ENCODE peak calls at places on chromosomes 13 and 19, in four cellular contexts. L, X, D and W are unnamed samples. For H3K4me1, the result is how much of the 10 kb centered on the place peaks cover.

GRCh38 chr13:93289842-93290241 is 63.2 kb downstream of the GPC6 start:
- DNase-seq in L (no peak), D (no peak), X (no peak), W (no peak)

GRCh38 chr13:25691654-25692053 is 319.9 kb downstream of the ATP8A2 start:
- DNase-seq in L (no peak), X (no peak), D (no peak), W (no peak)

GRCh38 chr13:83377486-83377885 is 504.8 kb downstream of the SLITRK1 start:
- DNase-seq in L (no peak), D (no peak), X (no peak), W (no peak)

GRCh38 chr19:1466461-1467227 is 12.4 kb downstream of the C19orf25 start:
- DNase-seq in L (no peak), X (no peak), D (no peak), W (no peak)

GRCh38 chr13:51154029-51154555 is 43.0 kb upstream of the C13orf42 start:
- DNase-seq in L (no peak), X (no peak), D (no peak), W (no peak)

GRCh38 chr19:57269515-57270250 is 10.6 kb upstream of the ZNF460 start:
- DNase-seq in X (peak), D (no peak), L (no peak), W (no peak)

GRCh38 chr19:39032164-39032918 is at the start of gene FBXO27:
- DNase-seq in X (peak), D (peak), L (peak), W (no peak)

GRCh38 chr19:13208131-13208963 is 58.1 kb downstream of the IER2 start:
- DNase-seq in D (peak), X (no peak), L (peak), W (no peak)

GRCh38 chr13:29006359-29006850 is 186.3 kb downstream of the MTUS2 start:
- DNase-seq in D (no peak), X (no peak), L (no peak), W (no peak)

GRCh38 chr13:57588639-57589038 is 42.9 kb upstream of the PCDH17 start:
- DNase-seq in X (no peak), L (no peak), D (no peak), W (no peak)

GRCh38 chr13:36818483-36819063 is 449 bp upstream of the RFXAP start:
- DNase-seq in X (no peak), L (no peak), D (no peak), W (no peak)

GRCh38 chr13:36820222-36820621 is 1.2 kb downstream of the RFXAP start:
- DNase-seq in L (no peak), D (no peak), X (no peak), W (no peak)

GRCh38 chr13:36819811-36820140 is 754 bp downstream of the RFXAP start:
- DNase-seq in D (no peak), L (no peak), X (no peak), W (no peak)

GRCh38 chr13:36817996-36818395 is 1.0 kb upstream of the RFXAP start:
- DNase-seq in X (no peak), D (no peak), L (no peak), W (no peak)

DNA sequence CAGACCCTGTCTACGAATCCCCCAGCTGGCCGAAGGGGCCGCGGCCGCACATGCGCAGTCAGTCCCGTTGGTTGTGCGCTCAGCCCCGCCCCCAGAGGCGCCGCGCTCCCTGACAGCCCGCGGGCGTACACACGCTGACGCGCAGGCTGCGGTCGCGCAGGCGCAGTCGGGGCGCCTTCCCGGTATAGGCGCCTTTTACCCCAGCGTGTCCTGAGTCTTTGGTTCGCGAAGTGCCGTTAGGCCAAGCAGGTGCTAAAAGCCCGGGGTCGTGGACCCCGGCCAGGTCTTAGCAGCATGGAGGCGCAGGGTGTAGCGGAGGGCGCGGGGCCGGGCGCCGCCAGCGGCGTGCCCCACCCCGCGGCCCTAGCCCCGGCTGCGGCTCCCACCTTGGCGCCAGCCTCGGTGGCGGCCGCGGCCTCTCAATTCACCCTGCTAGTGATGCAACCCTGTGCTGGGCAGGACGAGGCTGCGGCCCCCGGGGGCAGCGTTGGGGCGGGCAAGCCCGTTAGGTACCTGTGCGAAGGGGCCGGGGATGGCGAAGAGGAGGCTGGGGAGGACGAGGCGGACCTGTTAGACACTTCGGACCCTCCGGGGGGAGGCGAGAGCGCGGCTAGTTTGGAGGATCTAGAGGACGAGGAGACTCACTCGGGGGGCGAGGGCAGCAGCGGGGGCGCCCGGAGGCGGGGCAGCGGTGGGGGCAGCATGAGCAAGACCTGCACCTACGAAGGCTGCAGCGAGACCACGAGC is at the start of gene RFXAP:
- DNase-seq in X (peak), D (peak), L (peak), W (peak)
- TF ChIP-seq CTCF in X (no peak), D (no peak), L (peak), W (no peak)

DNA sequence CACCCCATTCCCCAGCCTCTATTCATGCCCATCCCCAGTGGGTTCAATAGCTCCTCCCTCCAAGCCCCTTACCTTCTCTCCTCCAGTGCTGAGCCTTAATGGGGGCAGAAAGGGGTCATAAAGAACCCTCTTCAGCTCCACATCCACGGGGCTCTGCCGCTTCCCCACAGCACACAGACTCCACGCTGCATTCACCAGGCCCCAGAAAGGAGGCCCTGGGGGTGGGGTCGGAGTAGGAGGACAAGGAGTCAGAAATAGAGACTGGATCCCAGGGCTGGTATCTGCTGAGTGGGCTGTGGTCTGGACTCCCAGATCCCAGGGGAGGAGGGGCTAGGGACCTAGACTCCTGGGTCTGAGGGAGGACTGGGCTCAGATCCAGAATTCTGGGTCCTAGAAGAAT is 1.6 kb downstream of the CA11 start:
- DNase-seq in X (no peak), L (no peak), D (no peak), W (no peak)
- H3K4me3 ChIP-seq in X (no peak), L (peak), D (no peak), W (no peak)

GRCh38 chr19:18593367-18594095 is 4.9 kb downstream of the REX1BD start:
- DNase-seq in D (no peak), X (no peak), L (no peak), W (no peak)

GRCh38 chr19:18589380-18590272 is 1.0 kb downstream of the REX1BD start:
- DNase-seq in D (peak), L (peak), X (peak), W (peak)

GRCh38 chr19:18594096-18594823 is 5.7 kb downstream of the REX1BD start:
- DNase-seq in L (peak), X (peak), D (peak), W (peak)

GRCh38 chr19:18590273-18591272 is 2.0 kb downstream of the REX1BD start:
- DNase-seq in L (no peak), X (no peak), D (no peak), W (peak)

GRCh38 chr19:18591735-18592385 is 3.3 kb downstream of the REX1BD start:
- DNase-seq in D (no peak), L (no peak), X (no peak), W (no peak)
- H3K4me1 ChIP-seq in D (under half), L (half or more), X (under half), W (under half)

GRCh38 chr13:96824110-96824509 is 170.2 kb downstream of the OXGR1 start:
- DNase-seq in L (no peak), D (no peak), X (no peak), W (no peak)

GRCh38 chr13:96819375-96819774 is 174.9 kb downstream of the OXGR1 start:
- DNase-seq in L (no peak), D (no peak), X (no peak), W (no peak)

GRCh38 chr13:96821971-96822370 is 172.3 kb downstream of the OXGR1 start:
- DNase-seq in X (no peak), L (no peak), D (no peak), W (no peak)

GRCh38 chr13:96821381-96821780 is 172.9 kb downstream of the OXGR1 start:
- DNase-seq in L (no peak), X (no peak), D (no peak), W (no peak)

DNA sequence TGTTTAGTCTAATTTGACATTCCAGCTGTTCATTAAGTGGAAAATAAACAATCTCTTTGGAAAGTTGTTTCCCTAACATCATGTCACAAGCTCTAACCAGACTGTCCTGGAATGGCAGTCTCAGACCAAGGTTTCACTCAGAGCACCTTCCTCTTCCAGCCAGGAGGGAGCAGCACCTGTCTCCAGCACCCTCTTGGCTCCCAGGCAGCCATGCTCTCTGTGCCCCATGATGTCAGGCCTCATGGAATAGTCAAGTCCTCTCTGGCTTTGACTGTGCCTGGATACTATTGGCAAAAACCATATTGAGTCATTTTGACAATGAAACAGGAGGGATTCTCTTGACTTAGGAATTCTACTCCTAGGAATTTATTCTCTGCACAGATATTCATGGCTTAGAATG is 171.4 kb downstream of the OXGR1 start:
- DNase-seq in L (no peak), D (peak), X (no peak), W (no peak)
- TF ChIP-seq CTCF in L (no peak), D (peak), X (peak), W (no peak)

GRCh38 chr13:41017153-41017552 is 2.0 kb downstream of the ELF1 start:
- DNase-seq in D (no peak), X (no peak), L (no peak), W (no peak)

GRCh38 chr13:41019578-41020347 is 647 bp upstream of the ELF1 start:
- DNase-seq in D (no peak), L (no peak), X (no peak), W (no peak)

GRCh38 chr13:41019027-41019487 is at the start of gene ELF1:
- DNase-seq in X (peak), D (peak), L (no peak), W (no peak)

GRCh38 chr13:41017744-41018582 is 1.2 kb downstream of the ELF1 start:
- DNase-seq in D (no peak), X (no peak), L (no peak), W (no peak)

GRCh38 chr13:41018583-41018909 is 570 bp downstream of the ELF1 start:
- DNase-seq in L (no peak), D (no peak), X (no peak), W (no peak)
- H3K4me3 ChIP-seq in L (peak), D (peak), X (peak), W (peak)

GRCh38 chr19:34255546-34255945 is 1.2 kb downstream of the GARRE1 start:
- DNase-seq in L (no peak), X (no peak), D (no peak), W (no peak)

GRCh38 chr19:34254552-34255432 is at the start of gene GARRE1:
- DNase-seq in D (peak), L (peak), X (no peak), W (no peak)

GRCh38 chr19:34256835-34257558 is 2.6 kb downstream of the GARRE1 start:
- DNase-seq in L (no peak), D (no peak), X (no peak), W (no peak)

GRCh38 chr19:34257559-34257924 is 3.2 kb downstream of the GARRE1 start:
- DNase-seq in X (no peak), D (no peak), L (no peak), W (no peak)

GRCh38 chr19:34253711-34254551 is 423 bp upstream of the GARRE1 start:
- DNase-seq in X (peak), D (peak), L (peak), W (peak)
- H3K4me1 ChIP-seq in X (under half), D (under half), L (under half), W (under half)

GRCh38 chr13:44149821-44150220 is 223.8 kb upstream of the SERP2 start:
- DNase-seq in L (no peak), X (no peak), D (no peak), W (no peak)

GRCh38 chr13:44153536-44153935 is 220.1 kb upstream of the SERP2 start:
- DNase-seq in L (no peak), D (no peak), X (no peak), W (no peak)

GRCh38 chr13:44147648-44148047 is 226.0 kb upstream of the SERP2 start:
- DNase-seq in X (no peak), L (no peak), D (no peak), W (no peak)

GRCh38 chr13:44148159-44148929 is 225.3 kb upstream of the SERP2 start:
- DNase-seq in X (no peak), D (no peak), L (no peak), W (no peak)

GRCh38 chr13:44151474-44151873 is 222.2 kb upstream of the SERP2 start:
- DNase-seq in D (no peak), L (no peak), X (no peak), W (no peak)
- TF ChIP-seq CTCF in D (no peak), L (no peak), X (no peak), W (no peak)